ENCODE peak calls at places on chromosomes 16 and 17, in ten cellular contexts. F is effector CD4-positive, alpha-beta T cell; D is uterus; H is mucosa of descending colon; S is A549; E is esophagus squamous epithelium; I is NCI-H2081; B is NB4; G is GOT3; Y is ovary. K is an unnamed sample.
A peak's percentile ranks its signal among the peaks of the same experiment; 100 is the strongest.

GRCh38 chr16:79501446-79501845 is 99.1 kb downstream of the MAF start:
- DNase-seq in F (no peak), D (no peak), H (no peak), S (no peak), E (no peak), I (no peak), B (no peak), G (no peak), Y (no peak), K (no peak)

GRCh38 chr17:68704897-68705296 is 103.7 kb upstream of the FAM20A start:
- DNase-seq in F (no peak), D (no peak), H (no peak), S (no peak), E (no peak), I (no peak), B (no peak), G (no peak), Y (no peak), K (peak; percentile 79)

GRCh38 chr17:51045616-51046526 is 74.8 kb downstream of the SPAG9 start:
- DNase-seq in F (no peak), D (no peak), H (no peak), S (no peak), E (no peak), I (peak; percentile 47), B (no peak), G (no peak), Y (no peak), K (no peak)

GRCh38 chr16:25253322-25253721 is 4.3 kb downstream of the ZKSCAN2 start:
- DNase-seq in F (no peak), D (no peak), H (no peak), S (no peak), E (no peak), I (no peak), B (no peak), G (no peak), Y (no peak), K (no peak)

GRCh38 chr16:55711959-55712876 is 56.4 kb downstream of the SLC6A2 start:
- DNase-seq in F (peak; percentile 35), D (peak; percentile 37), H (no peak), S (peak; percentile 70), E (no peak), I (peak; percentile 44), B (peak; percentile 74), G (no peak), Y (peak; percentile 20), K (peak; percentile 8)

GRCh38 chr17:63991611-63992010 is 6.5 kb upstream of the PRR29 start:
- DNase-seq in F (no peak), D (no peak), H (no peak), S (no peak), E (no peak), I (no peak), B (no peak), G (no peak), Y (no peak), K (no peak)

GRCh38 chr16:66503030-66503429 is 46.9 kb downstream of the TK2 start:
- DNase-seq in F (no peak), D (peak; percentile 29), H (no peak), S (no peak), E (no peak), I (no peak), B (no peak), G (no peak), Y (peak; percentile 74), K (no peak)

GRCh38 chr16:85138073-85138824 is 26.0 kb upstream of the CIBAR2 start:
- DNase-seq in F (no peak), D (no peak), H (no peak), S (no peak), E (no peak), I (no peak), B (no peak), G (no peak), Y (no peak), K (no peak)

GRCh38 chr16:13795131-13795530 is 124.8 kb upstream of the ERCC4 start:
- DNase-seq in F (no peak), D (no peak), H (no peak), S (no peak), E (no peak), I (no peak), B (no peak), G (no peak), Y (no peak), K (no peak)

GRCh38 chr16:73000907-73001521 is 46.9 kb downstream of the ZFHX3 start:
- DNase-seq in F (no peak), D (no peak), H (no peak), S (no peak), E (no peak), I (no peak), B (no peak), G (no peak), Y (no peak), K (no peak)

GRCh38 chr16:4664538-4665418 is 28.6 kb upstream of the NUDT16L1 start:
- DNase-seq in F (peak; percentile 47), D (peak; percentile 71), H (peak; percentile 86), S (peak; percentile 22), E (no peak), I (no peak), B (peak; percentile 84), G (no peak), Y (no peak), K (no peak)

GRCh38 chr17:78585231-78585630 is 8.0 kb upstream of the DNAH17 start:
- DNase-seq in F (no peak), D (no peak), H (no peak), S (no peak), E (no peak), I (no peak), B (no peak), G (no peak), Y (no peak), K (no peak)

GRCh38 chr16:11318817-11319216 is 26.4 kb upstream of the RMI2 start:
- DNase-seq in F (no peak), D (no peak), H (no peak), S (no peak), E (no peak), I (no peak), B (no peak), G (no peak), Y (no peak), K (no peak)

GRCh38 chr17:65785109-65785508 is 223.7 kb upstream of the AXIN2 start:
- DNase-seq in F (no peak), D (no peak), H (no peak), S (peak; percentile 93), E (no peak), I (no peak), B (peak; percentile 39), G (no peak), Y (no peak), K (peak; percentile 78)

GRCh38 chr16:63323722-63324121 is 1287.5 kb upstream of the CDH8 start:
- DNase-seq in F (no peak), D (no peak), H (no peak), S (no peak), E (no peak), I (no peak), B (no peak), G (no peak), Y (no peak), K (no peak)

GRCh38 chr17:78032166-78032565 is 73.7 kb downstream of the TNRC6C start:
- DNase-seq in F (no peak), D (no peak), H (no peak), S (no peak), E (no peak), I (no peak), B (no peak), G (no peak), Y (no peak), K (peak; percentile 75)

GRCh38 chr17:48439875-48440505 is 10.0 kb upstream of the SKAP1 start:
- DNase-seq in F (peak; percentile 50), D (no peak), H (no peak), S (no peak), E (no peak), I (peak; percentile 33), B (no peak), G (no peak), Y (no peak), K (no peak)